ENCODE peak calls at places on chromosomes 11 and 22, in four cellular contexts. M is K562, I is HepG2, V is WTC11. W is an unnamed sample.

GRCh38 chr11:73752903-73753302 is 8.0 kb downstream of the RAB6A start:
- DNase-seq in M (no peak), I (no peak), V (no peak), W (no peak)

GRCh38 chr11:112776834-112777793 is 184.1 kb upstream of the NCAM1 start:
- DNase-seq in M (peak), I (no peak), V (no peak), W (no peak)

GRCh38 chr22:31937328-31937727 is 7.0 kb upstream of the YWHAH start:
- DNase-seq in M (peak), I (no peak), V (no peak), W (no peak)

GRCh38 chr11:61488651-61489291 is 19.8 kb upstream of the LRRC10B start:
- DNase-seq in M (peak), I (peak), V (peak), W (no peak)

GRCh38 chr11:120680322-120680721 is 168.8 kb downstream of the GRIK4 start:
- DNase-seq in M (no peak), I (no peak), V (no peak), W (no peak)

GRCh38 chr11:34288482-34288881 is 69.3 kb downstream of the ABTB2 start:
- DNase-seq in M (no peak), I (no peak), V (no peak), W (no peak)

GRCh38 chr11:90722552-90723190 is 499.8 kb upstream of the CHORDC1 start:
- DNase-seq in M (no peak), I (peak), V (no peak), W (peak)

GRCh38 chr11:124070906-124071621 is 29.9 kb upstream of the OR10G7 start:
- DNase-seq in M (peak), I (peak), V (peak), W (peak)

GRCh38 chr22:37428649-37429586 is 1.6 kb upstream of the ELFN2 start:
- DNase-seq in M (peak), I (peak), V (peak), W (peak)

GRCh38 chr22:40609216-40609615 is 27.3 kb downstream of the MRTFA start:
- DNase-seq in M (no peak), I (no peak), V (no peak), W (no peak)

GRCh38 chr11:128548655-128549255 is 38.6 kb downstream of the ETS1 start:
- DNase-seq in M (no peak), I (no peak), V (peak), W (no peak)

GRCh38 chr11:61011239-61011870 is 39.9 kb downstream of the CD6 start:
- DNase-seq in M (no peak), I (no peak), V (no peak), W (no peak)

GRCh38 chr11:108734956-108735559 is 70.2 kb downstream of the DDX10 start:
- DNase-seq in M (peak), I (peak), V (no peak), W (peak)

GRCh38 chr22:24390576-24390975 is 36.8 kb upstream of the ADORA2A start:
- DNase-seq in M (no peak), I (no peak), V (no peak), W (no peak)

GRCh38 chr22:38177926-38178604 is 3.6 kb downstream of the PLA2G6 start:
- DNase-seq in M (peak), I (peak), V (no peak), W (peak)

GRCh38 chr11:12285106-12285505 is 92.3 kb upstream of the PARVA start:
- DNase-seq in M (no peak), I (no peak), V (no peak), W (no peak)

GRCh38 chr22:39510529-39511149 is 8.5 kb downstream of the MIEF1 start:
- DNase-seq in M (no peak), I (no peak), V (no peak), W (no peak)

GRCh38 chr11:24198458-24198857 is 298.4 kb upstream of the LUZP2 start:
- DNase-seq in M (peak), I (no peak), V (no peak), W (no peak)

GRCh38 chr11:106262852-106263251 is 185.4 kb downstream of the AASDHPPT start:
- DNase-seq in M (no peak), I (no peak), V (no peak), W (no peak)

GRCh38 chr11:130706572-130706971 is 209.7 kb downstream of the SNX19 start:
- DNase-seq in M (no peak), I (no peak), V (no peak), W (no peak)

GRCh38 chr11:86288776-86289507 is 13.1 kb upstream of the HIKESHI start:
- DNase-seq in M (peak), I (no peak), V (no peak), W (no peak)

GRCh38 chr11:103537904-103538502 is 428.8 kb downstream of the DYNC2H1 start:
- DNase-seq in M (peak), I (no peak), V (no peak), W (peak)

GRCh38 chr11:87359401-87359800 is 321.7 kb downstream of the TMEM135 start:
- DNase-seq in M (no peak), I (no peak), V (no peak), W (no peak)

GRCh38 chr22:49046546-49047305 is 780.9 kb downstream of the BRD1 start:
- DNase-seq in M (peak), I (peak), V (peak), W (peak)

GRCh38 chr22:35601013-35601580 is 16.0 kb downstream of the MB start:
- DNase-seq in M (no peak), I (no peak), V (no peak), W (no peak)

GRCh38 chr11:2981130-2981529 is 11.0 kb downstream of the NAP1L4 start:
- DNase-seq in M (no peak), I (no peak), V (no peak), W (no peak)

GRCh38 chr11:32884770-32885384 is 7.7 kb upstream of the QSER1 start:
- DNase-seq in M (peak), I (no peak), V (no peak), W (no peak)

GRCh38 chr11:45155058-45155551 is 8.7 kb downstream of the PRDM11 start:
- DNase-seq in M (no peak), I (no peak), V (no peak), W (no peak)

GRCh38 chr22:28855355-28856094 is 27.8 kb upstream of the ZNRF3 start:
- DNase-seq in M (peak), I (peak), V (peak), W (peak)

GRCh38 chr11:96287796-96288439 is 55.1 kb downstream of the MAML2 start:
- DNase-seq in M (no peak), I (no peak), V (no peak), W (no peak)

GRCh38 chr22:50169181-50169759 is 1.3 kb upstream of the PANX2 start:
- DNase-seq in M (no peak), I (no peak), V (no peak), W (no peak)

GRCh38 chr11:62755086-62755615 is 1.2 kb upstream of the ZBTB3 start:
- DNase-seq in M (no peak), I (peak), V (no peak), W (no peak)

GRCh38 chr11:8100605-8101004 is 19.6 kb downstream of the TUB start:
- DNase-seq in M (no peak), I (no peak), V (no peak), W (no peak)

DNA sequence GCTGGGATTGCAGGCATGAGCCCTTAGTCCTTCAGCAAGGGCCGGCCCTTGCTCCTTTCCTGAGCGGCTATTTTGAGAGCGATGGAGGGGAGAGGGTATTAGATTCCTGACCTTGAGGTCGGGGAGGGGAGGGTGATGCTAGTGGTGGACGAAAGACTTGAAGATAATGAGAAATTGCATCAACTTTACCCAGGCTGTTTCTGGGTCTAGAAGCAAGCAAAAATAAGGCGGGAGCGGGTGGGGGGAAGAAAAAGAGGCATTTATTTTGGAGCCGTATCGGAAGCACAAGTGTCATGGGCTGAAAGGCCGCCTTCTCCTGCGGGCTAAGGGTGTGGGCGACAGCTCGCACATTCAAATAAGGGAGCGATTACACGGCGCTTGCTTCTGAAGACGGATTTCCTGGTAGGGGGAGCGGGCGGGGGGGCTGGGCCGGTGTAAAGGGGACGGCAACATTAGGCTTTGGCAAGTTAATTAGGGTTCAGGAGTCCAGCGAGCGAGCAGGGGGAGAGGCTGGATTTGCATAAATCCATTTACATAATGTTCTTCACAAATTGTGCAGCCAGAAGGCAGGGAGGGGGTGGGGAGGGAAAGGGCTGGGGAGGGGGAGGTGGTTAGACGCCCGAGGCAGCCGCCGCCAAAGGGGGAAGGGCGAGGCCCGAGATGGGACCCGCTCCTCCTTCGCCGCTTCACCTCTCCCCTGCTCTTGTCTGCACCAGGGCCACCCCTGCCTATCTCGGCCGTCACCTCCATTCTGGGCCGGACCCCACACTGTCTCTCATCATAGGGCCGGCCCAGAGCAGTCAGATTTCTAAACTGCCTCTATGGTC is 245.9 kb downstream of the MIAT start:
- DNase-seq in M (no peak), I (no peak), V (peak), W (no peak)
- TF ChIP-seq HMGXB4 in M (no peak), I (no peak), V (no peak), W (no peak)

GRCh38 chr11:135022430-135022829 is 610.4 kb upstream of the B3GAT1 start:
- DNase-seq in M (no peak), I (no peak), V (no peak), W (no peak)

GRCh38 chr11:135015966-135016365 is 603.9 kb upstream of the B3GAT1 start:
- DNase-seq in M (no peak), I (no peak), V (no peak), W (no peak)

GRCh38 chr11:135017296-135017695 is 605.3 kb upstream of the B3GAT1 start:
- DNase-seq in M (no peak), I (no peak), V (no peak), W (no peak)

GRCh38 chr11:135023499-135023898 is 611.5 kb upstream of the B3GAT1 start:
- DNase-seq in M (no peak), I (no peak), V (no peak), W (no peak)

GRCh38 chr11:135019343-135019742 is 607.3 kb upstream of the B3GAT1 start:
- DNase-seq in M (no peak), I (no peak), V (no peak), W (no peak)
- TF ChIP-seq HMGXB4 in M (no peak), I (no peak), V (no peak), W (no peak)

DNA sequence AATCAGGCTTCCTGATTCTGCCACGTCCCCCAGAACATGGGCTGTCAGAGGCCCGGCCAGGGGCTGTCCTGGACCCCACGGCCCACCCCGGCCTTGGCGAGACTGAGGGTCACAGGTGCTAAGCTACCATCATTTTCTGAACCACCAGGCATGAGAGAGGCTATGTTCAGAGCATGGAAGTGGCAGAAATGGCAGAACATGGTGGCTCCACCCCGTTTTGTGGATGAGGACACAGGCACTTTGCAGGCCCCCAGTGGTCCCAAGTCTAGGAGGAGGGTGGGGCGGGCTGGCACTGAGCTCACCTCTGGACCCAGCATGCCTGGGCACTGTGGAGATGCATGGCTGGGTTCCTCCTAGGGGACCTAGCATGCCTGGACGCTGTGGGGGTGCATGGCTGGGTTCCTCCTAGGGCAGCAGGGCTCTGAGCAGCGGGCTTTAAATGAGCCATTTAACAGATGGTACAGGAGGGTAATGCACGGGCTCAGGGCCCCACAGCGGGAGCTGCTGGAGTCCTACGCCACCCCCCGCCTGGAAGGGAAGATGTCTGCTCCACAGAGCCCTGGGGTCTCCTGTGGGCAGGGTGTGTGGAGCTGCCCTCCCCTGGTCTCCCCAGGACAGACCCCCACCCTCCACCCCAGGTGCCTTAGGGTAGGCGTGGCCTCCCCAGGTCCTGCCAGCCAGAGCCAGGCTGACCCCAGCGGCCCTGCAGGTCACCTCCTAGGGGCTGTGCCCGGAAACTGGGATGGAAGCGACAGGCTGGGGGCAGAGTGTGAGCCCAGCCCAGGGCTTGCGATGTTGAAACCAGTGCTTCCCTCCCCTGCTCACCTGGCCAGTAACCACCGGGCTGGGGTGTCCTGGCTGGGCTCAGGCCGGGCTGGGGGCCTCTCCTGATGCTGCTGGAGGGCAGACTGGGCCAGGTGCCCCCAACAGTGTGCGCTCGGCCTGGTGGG is 6.1 kb upstream of the MUC5AC start:
- DNase-seq in M (no peak), I (no peak), V (no peak), W (peak)
- TF ChIP-seq HMGXB4 in M (no peak), I (no peak), V (no peak), W (no peak)

DNA sequence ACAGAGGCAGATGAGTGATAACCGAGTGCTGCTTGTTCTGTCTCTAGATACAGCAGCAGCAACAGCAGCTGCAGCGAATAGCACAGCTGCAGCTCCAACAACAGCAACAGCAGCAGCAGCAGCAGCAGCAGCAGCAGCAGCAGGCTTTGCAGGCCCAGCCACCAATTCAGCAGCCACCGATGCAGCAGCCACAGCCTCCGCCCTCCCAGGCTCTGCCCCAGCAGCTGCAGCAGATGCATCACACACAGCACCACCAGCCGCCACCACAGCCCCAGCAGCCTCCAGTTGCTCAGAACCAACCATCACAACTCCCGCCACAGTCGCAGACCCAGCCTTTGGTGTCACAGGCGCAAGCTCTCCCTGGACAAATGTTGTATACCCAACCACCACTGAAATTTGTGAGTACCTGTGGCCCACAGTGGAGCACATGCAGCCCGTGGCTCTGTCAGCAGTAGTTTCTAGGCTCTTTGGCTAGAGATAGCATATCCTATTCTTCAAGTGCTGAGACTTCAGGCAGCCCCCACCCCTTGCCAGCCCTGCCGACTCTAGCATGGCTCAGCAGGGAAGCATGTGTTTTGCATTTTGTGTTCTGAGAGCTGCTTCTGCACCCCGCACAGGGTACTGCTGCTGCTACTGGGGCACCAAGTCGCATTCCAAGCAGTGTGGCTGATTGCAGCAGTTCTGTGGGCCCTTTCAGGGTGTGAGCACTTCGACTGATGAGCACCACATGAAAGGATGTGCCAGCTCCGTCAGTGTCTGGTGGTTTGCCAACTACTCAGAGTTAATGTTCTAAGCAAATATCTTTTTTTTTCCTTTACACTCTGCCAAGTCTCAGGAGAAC is 59.2 kb downstream of the MED15 start:
- DNase-seq in M (no peak), I (no peak), V (no peak), W (peak)
- TF ChIP-seq HMGXB4 in M (no peak), I (no peak), V (no peak), W (no peak)

GRCh38 chr11:29627541-29627940 is 389.3 kb downstream of the KCNA4 start:
- DNase-seq in M (no peak), I (no peak), V (no peak), W (no peak)
- TF ChIP-seq HMGXB4 in M (no peak), I (no peak), V (no peak), W (no peak)

GRCh38 chr11:1845095-1845429 is 6.3 kb downstream of the TNNI2 start:
- DNase-seq in M (no peak), I (no peak), V (no peak), W (no peak)

GRCh38 chr11:1843098-1843473 is 4.3 kb downstream of the TNNI2 start:
- DNase-seq in M (no peak), I (no peak), V (no peak), W (no peak)

GRCh38 chr11:1845571-1846452 is 7.0 kb downstream of the TNNI2 start:
- DNase-seq in M (no peak), I (no peak), V (no peak), W (no peak)

GRCh38 chr11:1843796-1844195 is 5.0 kb downstream of the TNNI2 start:
- DNase-seq in M (no peak), I (no peak), V (no peak), W (no peak)

DNA sequence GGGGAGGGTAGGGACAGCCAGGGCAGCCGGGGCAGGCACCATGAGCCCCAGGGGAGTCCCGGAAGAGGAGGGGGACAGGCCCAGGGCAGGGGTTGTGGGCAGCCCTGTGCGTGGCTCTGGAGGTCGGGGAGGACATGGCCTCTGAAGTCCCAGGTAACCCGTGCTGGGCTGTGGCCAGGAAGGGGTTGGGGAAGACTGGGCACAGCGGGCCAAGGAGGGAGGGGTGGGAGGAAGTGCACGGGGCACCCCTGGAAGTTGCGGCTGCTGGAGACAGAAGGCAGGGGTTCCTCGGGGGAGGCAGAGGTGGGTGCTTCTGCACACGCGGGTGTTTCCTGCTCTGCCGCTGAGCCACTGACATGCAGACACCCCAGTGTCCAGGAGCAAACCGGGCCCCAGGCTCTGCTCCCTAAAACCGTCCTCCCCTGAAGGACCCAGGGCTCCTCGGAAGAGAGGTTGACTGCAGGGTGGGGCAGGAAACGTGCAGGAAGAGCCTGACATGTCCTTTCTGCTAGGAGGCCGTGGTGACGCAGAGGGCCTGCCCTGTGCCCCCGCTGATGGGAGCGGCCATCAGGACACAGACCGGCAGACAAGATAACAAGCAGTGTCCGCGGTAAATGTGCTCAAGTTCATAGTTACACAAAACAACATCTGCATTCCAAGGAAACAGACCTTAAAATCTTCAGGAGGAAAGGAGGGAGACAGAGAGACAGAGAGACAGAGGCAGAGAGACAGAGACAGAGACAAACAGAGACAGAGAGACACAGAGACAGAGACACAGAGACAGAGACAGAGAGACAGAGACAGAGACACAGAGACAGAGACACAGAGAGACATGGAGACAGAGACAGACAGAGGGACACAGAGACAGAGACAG is 5.7 kb downstream of the TNNI2 start:
- DNase-seq in M (peak), I (no peak), V (no peak), W (peak)
- TF ChIP-seq HMGXB4 in M (no peak), I (no peak), V (no peak), W (no peak)

W was measured in A549.